ENCODE peak calls at places on chromosome 1, in eight cellular contexts. W is PC-3; S is AG04450; K is left colon; Z is pulmonary artery endothelial cell; Q is activated T-helper 1 cell treated with anti-CD3 and anti-CD28 coated beads, Interleukin-2, amount 50 U/mL, for 16 hours; X is heart left ventricle; B is ELF-1. A is an unnamed sample.

GRCh38 chr1:110879758-110880606 is 7.0 kb downstream of the CD53 start:
- DNase-seq in K (no peak), Q (peak; percentile 53), S (no peak), W (peak; percentile 41), Z (no peak), X (no peak), B (no peak), A (no peak)

GRCh38 chr1:44681905-44682900 is 7.7 kb downstream of the ARMH1 start:
- DNase-seq in Z (no peak), B (no peak), K (no peak), S (no peak), W (no peak), X (no peak), Q (no peak), A (no peak)

GRCh38 chr1:33082575-33083112 is 1.7 kb downstream of the AZIN2 start:
- DNase-seq in K (no peak), W (no peak), Z (no peak), S (no peak), X (no peak), Q (no peak), B (no peak), A (no peak)

GRCh38 chr1:215018555-215018954 is 64.0 kb upstream of the KCNK2 start:
- DNase-seq in W (no peak), B (no peak), Q (no peak), K (no peak), S (peak; percentile 60), Z (no peak), X (no peak), A (peak; percentile 63)

GRCh38 chr1:57133686-57134085 is 167.9 kb upstream of the C8B start:
- DNase-seq in B (no peak), K (no peak), X (no peak), Z (no peak), Q (no peak), S (no peak), W (no peak), A (no peak)

GRCh38 chr1:158121604-158122254 is 59.0 kb upstream of the CD1D start:
- DNase-seq in S (no peak), Z (no peak), B (peak; percentile 82), Q (no peak), K (peak; percentile 33), W (peak; percentile 83), X (no peak), A (peak; percentile 36)

GRCh38 chr1:246711548-246712003 is 12.6 kb upstream of the SCCPDH start:
- DNase-seq in X (no peak), Q (no peak), W (no peak), Z (no peak), K (no peak), B (no peak), S (no peak), A (no peak)

GRCh38 chr1:172269644-172270043 is 150.8 kb upstream of the C1orf105 start:
- DNase-seq in S (no peak), W (no peak), B (no peak), Z (no peak), X (no peak), Q (no peak), K (no peak), A (peak; percentile 48)

GRCh38 chr1:14699596-14699995 is 101.1 kb downstream of the KAZN start:
- DNase-seq in Q (no peak), Z (no peak), X (no peak), B (no peak), K (no peak), S (no peak), W (no peak), A (no peak)

GRCh38 chr1:245404527-245404926 is 249.7 kb downstream of the KIF26B start:
- DNase-seq in Z (no peak), B (no peak), K (no peak), X (no peak), Q (no peak), W (no peak), S (no peak), A (no peak)

GRCh38 chr1:47227370-47228232 is 4.4 kb downstream of the TAL1 start:
- DNase-seq in K (no peak), Q (no peak), X (no peak), Z (no peak), S (no peak), W (no peak), B (no peak), A (no peak)

GRCh38 chr1:41919764-41920397 is 1.2 kb upstream of the HIVEP3 start:
- DNase-seq in K (no peak), S (no peak), X (peak; percentile 40), W (no peak), Q (peak; percentile 66), Z (no peak), B (peak; percentile 39), A (peak; percentile 50)

A was measured in HFFc6.